ENCODE peak calls at places on chromosomes 4 and X, in nine cellular contexts. J, F, K, X, U, C, Y, N and V are unnamed samples.

GRCh38 chr4:48813984-48814383 is 16.9 kb upstream of the OCIAD1 start:
- DNase-seq in J (no peak), X (no peak), C (no peak), N (no peak), Y (no peak), U (no peak), F (no peak), K (no peak), V (no peak)

GRCh38 chr4:146333187-146333894 is 119.0 kb downstream of the REELD1 start:
- DNase-seq in U (no peak), X (peak), K (no peak), N (no peak), C (no peak), F (no peak), J (peak), Y (peak), V (no peak)

GRCh38 chr4:6944311-6945051 is 34.9 kb downstream of the TBC1D14 start:
- DNase-seq in C (no peak), X (no peak), K (peak), U (no peak), F (no peak), Y (no peak), N (no peak), J (no peak), V (no peak)

GRCh38 chr4:22434895-22435294 is 81.0 kb downstream of the ADGRA3 start:
- DNase-seq in N (no peak), J (peak), Y (peak), U (peak), C (no peak), F (no peak), K (peak), X (peak), V (no peak)

GRCh38 chr4:180770265-180770664 is 1472.9 kb upstream of the TENM3 start:
- DNase-seq in U (no peak), Y (no peak), J (no peak), X (no peak), N (no peak), F (no peak), K (no peak), C (no peak), V (no peak)

GRCh38 chr4:101355767-101356702 is 8.7 kb upstream of the PPP3CA start:
- DNase-seq in Y (peak), J (peak), C (no peak), K (no peak), U (no peak), N (no peak), F (no peak), X (peak), V (peak)

GRCh38 chrX:149470960-149471359 is 34.1 kb downstream of the IDS start:
- DNase-seq in F (peak), N (peak), K (peak), J (peak), Y (peak), U (peak), C (peak), X (peak), V (peak)

GRCh38 chr4:173176010-173176409 is 7.4 kb downstream of the GALNT7 start:
- DNase-seq in N (no peak), J (no peak), F (no peak), X (no peak), Y (no peak), K (no peak), C (no peak), U (no peak), V (no peak)

GRCh38 chr4:94274912-94275311 is 67.2 kb downstream of the SMARCAD1 start:
- DNase-seq in F (no peak), X (no peak), K (no peak), U (no peak), C (no peak), J (peak), N (no peak), Y (no peak), V (no peak)

GRCh38 chrX:74902806-74903205 is 22.4 kb downstream of the NEXMIF start:
- DNase-seq in Y (no peak), U (no peak), N (no peak), K (no peak), X (no peak), F (no peak), J (no peak), C (no peak), V (no peak)

GRCh38 chr4:173505924-173506779 is 23.9 kb downstream of the HAND2 start:
- DNase-seq in C (no peak), K (peak), N (no peak), X (no peak), Y (peak), J (peak), F (no peak), U (peak), V (peak)

GRCh38 chrX:108001218-108001814 is 19.1 kb upstream of the TEX13B start:
- DNase-seq in J (peak), Y (peak), U (no peak), X (peak), C (no peak), K (no peak), N (no peak), F (no peak), V (no peak)

GRCh38 chr4:40736910-40737309 is 12.8 kb upstream of the NSUN7 start:
- DNase-seq in J (peak), U (no peak), Y (peak), X (peak), F (no peak), N (no peak), C (no peak), K (no peak), V (no peak)

GRCh38 chrX:33908898-33909297 is 223.2 kb downstream of the FAM47A start:
- DNase-seq in C (no peak), F (no peak), K (no peak), U (no peak), J (no peak), Y (no peak), N (no peak), X (no peak), V (no peak)

GRCh38 chr4:104577405-104577804 is 82.7 kb upstream of the CXXC4 start:
- DNase-seq in C (no peak), Y (no peak), U (no peak), K (no peak), J (no peak), N (no peak), F (no peak), X (no peak), V (no peak)

GRCh38 chr4:185399466-185399865 is 2.8 kb downstream of the ANKRD37 start:
- DNase-seq in K (no peak), X (no peak), J (no peak), Y (no peak), N (no peak), C (no peak), U (no peak), F (no peak), V (no peak)

GRCh38 chr4:94757192-94758140 is at the start of gene BMPR1B:
- DNase-seq in Y (peak), U (peak), N (no peak), K (no peak), J (peak), X (peak), C (no peak), F (no peak), V (peak)

GRCh38 chr4:1011022-1011694 is at the start of gene FGFRL1:
- DNase-seq in C (peak), U (peak), Y (peak), F (peak), J (peak), N (peak), K (peak), X (peak), V (peak)

GRCh38 chr4:15436515-15436914 is 8.7 kb downstream of the C1QTNF7 start:
- DNase-seq in C (no peak), K (peak), N (no peak), F (no peak), X (no peak), U (peak), Y (peak), J (peak), V (no peak)

GRCh38 chr4:79078339-79078738 is 139.1 kb upstream of the PAQR3 start:
- DNase-seq in J (no peak), K (no peak), X (no peak), N (no peak), U (peak), F (no peak), Y (no peak), C (no peak), V (no peak)

GRCh38 chr4:31085736-31086135 is 365.6 kb downstream of the PCDH7 start:
- DNase-seq in Y (no peak), C (no peak), K (no peak), J (no peak), U (no peak), X (no peak), N (no peak), F (no peak), V (no peak)

GRCh38 chrX:30307466-30307865 is 1.7 kb downstream of the NR0B1 start:
- DNase-seq in U (no peak), J (no peak), X (no peak), N (no peak), C (no peak), K (no peak), Y (no peak), F (no peak), V (no peak)

GRCh38 chrX:151088221-151088620 is 88.2 kb upstream of the GPR50 start:
- DNase-seq in Y (no peak), U (no peak), X (peak), K (no peak), J (no peak), F (no peak), C (no peak), N (no peak), V (no peak)

GRCh38 chrX:133544105-133544504 is 128.8 kb upstream of the GPC4 start:
- DNase-seq in C (no peak), K (no peak), U (no peak), Y (peak), F (no peak), N (no peak), X (peak), J (no peak), V (no peak)

GRCh38 chrX:139758250-139758649 is 50.3 kb upstream of the MCF2 start:
- DNase-seq in U (no peak), X (no peak), J (no peak), Y (no peak), F (no peak), N (no peak), K (no peak), C (no peak), V (no peak)

GRCh38 chrX:49069038-49069437 is 4.8 kb downstream of the PRAF2 start:
- DNase-seq in J (no peak), N (no peak), K (no peak), X (no peak), Y (peak), F (no peak), U (no peak), C (no peak), V (no peak)

GRCh38 chr4:7518871-7519637 is 84.3 kb upstream of the PSAPL1 start:
- DNase-seq in Y (no peak), C (no peak), J (no peak), N (no peak), K (no peak), X (no peak), U (peak), F (no peak), V (no peak)

GRCh38 chrX:103376979-103377324 is 614 bp downstream of the BEX3 start:
- DNase-seq in Y (peak), F (no peak), C (no peak), N (no peak), U (peak), X (no peak), J (no peak), K (no peak), V (peak)

GRCh38 chr4:152935661-152936445 is at the start of gene FHDC1:
- DNase-seq in J (peak), U (peak), Y (peak), X (peak), F (no peak), C (no peak), N (peak), K (no peak), V (no peak)

GRCh38 chrX:103177561-103177960 is 37.3 kb upstream of the BEX4 start:
- DNase-seq in Y (no peak), J (no peak), N (no peak), X (no peak), C (no peak), U (no peak), F (no peak), K (no peak), V (no peak)

GRCh38 chrX:386768-387575 is at the start of gene PPP2R3B:
- DNase-seq in U (peak), J (peak), F (peak), Y (peak), K (peak), X (peak), N (peak), C (peak), V (peak)

GRCh38 chrX:14051416-14051815 is 21.7 kb upstream of the GEMIN8 start:
- DNase-seq in J (no peak), K (no peak), U (no peak), F (no peak), X (no peak), Y (no peak), C (no peak), N (no peak), V (no peak)

GRCh38 chrX:131025336-131025735 is 32.8 kb upstream of the ARHGAP36 start:
- DNase-seq in U (no peak), N (no peak), J (no peak), C (no peak), Y (no peak), F (no peak), K (no peak), X (no peak), V (no peak)

GRCh38 chrX:14032383-14032782 is 2.7 kb upstream of the GEMIN8 start:
- DNase-seq in K (no peak), F (peak), U (no peak), Y (peak), N (peak), J (peak), X (peak), C (no peak), V (peak)

GRCh38 chr4:144818136-144818535 is 172.2 kb downstream of the HHIP start:
- DNase-seq in C (no peak), X (peak), F (no peak), Y (no peak), N (no peak), K (no peak), J (no peak), U (no peak), V (no peak)

GRCh38 chr4:188428935-188429334 is 289.7 kb downstream of the TRIML1 start:
- DNase-seq in N (no peak), Y (no peak), J (peak), U (no peak), F (no peak), C (no peak), X (peak), K (no peak), V (no peak)

GRCh38 chr4:15488136-15488535 is 18.5 kb downstream of the CC2D2A start:
- DNase-seq in U (no peak), J (no peak), K (no peak), Y (no peak), C (no peak), N (no peak), F (no peak), X (no peak), V (no peak)

GRCh38 chrX:138847930-138848329 is 136.4 kb upstream of the FGF13 start:
- DNase-seq in U (no peak), J (no peak), C (no peak), K (no peak), F (no peak), X (peak), Y (peak), N (no peak), V (no peak)

GRCh38 chr4:156217236-156217635 is 263.6 kb upstream of the CTSO start:
- DNase-seq in F (no peak), N (no peak), K (no peak), J (no peak), C (no peak), Y (no peak), X (no peak), U (no peak), V (no peak)

GRCh38 chr4:6404611-6405416 is 67.6 kb downstream of the PPP2R2C start:
- DNase-seq in F (no peak), K (no peak), N (no peak), Y (no peak), C (no peak), U (no peak), J (no peak), X (no peak), V (no peak)